ENCODE peak calls at places on chromosomes 6 and 20, in four cellular contexts. J is hepatocyte, S is brain microvascular endothelial cell, G is suprapubic skin. Z is an unnamed sample.

GRCh38 chr6:168418151-168418551 is 22.8 kb upstream of the SMOC2 start:
- DNase-seq in S (no peak), J (no peak), G (peak), Z (no peak)

GRCh38 chr20:34559311-34560140 is 1.0 kb downstream of the MAP1LC3A start:
- DNase-seq in S (no peak), G (no peak), J (no peak), Z (no peak)

GRCh38 chr6:2810092-2810671 is 31.5 kb downstream of the SERPINB1 start:
- DNase-seq in S (no peak), J (peak), G (no peak), Z (no peak)

GRCh38 chr20:56518999-56519398 is 5.5 kb upstream of the FAM209A start:
- DNase-seq in G (peak), S (no peak), J (no peak), Z (no peak)

GRCh38 chr6:170231496-170232185 is 59.2 kb downstream of the DLL1 start:
- DNase-seq in S (no peak), G (no peak), J (no peak), Z (no peak)

GRCh38 chr6:163260111-163260895 is 154.2 kb upstream of the QKI start:
- DNase-seq in G (no peak), S (peak), J (peak), Z (no peak)

GRCh38 chr6:83062225-83062624 is 3.4 kb downstream of the UBE3D start:
- DNase-seq in J (no peak), G (no peak), S (peak), Z (no peak)

GRCh38 chr6:109456283-109456583 is 661 bp upstream of the MICAL1 start:
- DNase-seq in S (no peak), G (no peak), J (no peak), Z (no peak)

DNA sequence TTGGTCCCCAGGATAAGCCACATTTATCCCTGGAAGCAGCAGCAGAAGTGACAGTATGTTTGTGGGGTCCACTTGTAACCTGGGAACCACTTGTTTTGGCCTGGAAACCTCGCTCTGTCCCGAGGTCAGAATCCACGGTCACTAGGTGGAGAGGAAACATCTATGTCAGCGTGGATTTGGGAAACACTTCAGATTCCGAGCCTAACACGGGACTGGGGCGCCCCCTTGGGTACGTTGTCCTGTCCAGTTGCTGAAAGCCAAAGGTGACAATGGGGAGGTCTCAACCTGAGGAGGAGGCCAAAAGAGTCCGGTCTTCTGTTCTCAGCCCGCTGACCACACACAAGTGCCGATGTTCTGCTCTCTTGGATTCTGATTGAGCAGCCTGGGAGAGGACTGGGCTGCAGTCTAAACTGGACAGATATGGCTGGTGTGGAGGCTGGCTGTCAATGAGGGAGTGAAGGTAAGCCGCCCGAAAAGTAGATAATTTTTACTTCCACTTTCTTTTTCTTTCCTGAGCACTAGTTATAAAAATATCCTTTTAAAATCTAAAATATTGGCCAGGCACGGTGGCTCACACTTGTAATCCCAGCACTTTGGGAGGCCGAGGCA is 4.9 kb upstream of the ZFP57 start:
- DNase-seq in S (no peak), G (no peak), J (no peak), Z (no peak)
- TF ChIP-seq CTCF in S (no peak), G (no peak), J (no peak), Z (no peak)

GRCh38 chr6:100462396-100462795 is 2.3 kb downstream of the SIM1 start:
- DNase-seq in G (no peak), S (no peak), J (no peak), Z (no peak)

GRCh38 chr6:100461920-100462295 is 2.8 kb downstream of the SIM1 start:
- DNase-seq in S (no peak), G (no peak), J (no peak), Z (no peak)

GRCh38 chr6:100459291-100459690 is 5.4 kb downstream of the SIM1 start:
- DNase-seq in J (no peak), S (no peak), G (no peak), Z (no peak)

GRCh38 chr6:100461273-100461919 is 3.3 kb downstream of the SIM1 start:
- DNase-seq in G (no peak), J (no peak), S (no peak), Z (no peak)

GRCh38 chr6:100460650-100461204 is 4.0 kb downstream of the SIM1 start:
- DNase-seq in G (no peak), S (no peak), J (no peak), Z (no peak)
- TF ChIP-seq CTCF in G (no peak), S (peak), J (no peak), Z (no peak)

GRCh38 chr20:50569864-50570836 is 60.0 kb downstream of the PTPN1 start:
- DNase-seq in J (no peak), S (peak), G (peak), Z (no peak)
- TF ChIP-seq CTCF in J (peak), S (peak), G (no peak), Z (no peak)

GRCh38 chr20:6765469-6766058 is 1.9 kb upstream of the BMP2 start:
- DNase-seq in G (no peak), J (peak), S (peak), Z (no peak)

GRCh38 chr20:6766433-6766832 is 1.1 kb upstream of the BMP2 start:
- DNase-seq in J (no peak), S (no peak), G (no peak), Z (no peak)

GRCh38 chr20:6767166-6767535 is 335 bp upstream of the BMP2 start:
- DNase-seq in J (no peak), S (no peak), G (no peak), Z (no peak)

GRCh38 chr20:6768228-6769185 is 1.0 kb downstream of the BMP2 start:
- DNase-seq in S (peak), G (no peak), J (peak), Z (no peak)

DNA sequence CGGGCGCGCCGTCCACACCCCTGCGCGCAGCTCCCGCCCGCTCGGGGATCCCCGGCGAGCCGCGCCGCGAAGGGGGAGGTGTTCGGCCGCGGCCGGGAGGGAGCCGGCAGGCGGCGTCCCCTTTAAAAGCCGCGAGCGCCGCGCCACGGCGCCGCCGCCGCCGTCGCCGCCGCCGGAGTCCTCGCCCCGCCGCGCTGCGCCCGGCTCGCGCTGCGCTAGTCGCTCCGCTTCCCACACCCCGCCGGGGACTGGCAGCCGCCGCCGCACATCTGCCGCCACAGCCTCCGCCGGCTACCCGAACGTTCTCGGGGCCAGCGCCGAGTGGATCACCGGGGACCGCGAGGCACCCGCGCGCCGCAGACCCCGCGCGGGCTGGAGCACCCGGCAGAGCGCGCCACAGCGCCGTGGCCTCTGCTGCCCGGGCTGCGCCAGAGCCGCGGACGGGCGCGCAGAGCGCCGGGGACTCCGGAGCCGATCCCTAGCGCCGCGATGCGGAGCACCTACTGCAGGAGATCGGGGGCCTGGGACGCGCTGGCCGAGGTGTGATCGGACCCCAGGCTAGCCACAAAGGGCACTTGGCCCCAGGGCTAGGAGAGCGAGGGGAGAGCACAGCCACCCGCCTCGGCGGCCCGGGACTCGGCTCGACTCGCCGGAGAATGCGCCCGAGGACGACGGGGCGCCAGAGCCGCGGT is at the start of gene BMP2:
- DNase-seq in G (peak), J (peak), S (peak), Z (no peak)
- TF ChIP-seq CTCF in G (no peak), J (peak), S (no peak), Z (no peak)

DNA sequence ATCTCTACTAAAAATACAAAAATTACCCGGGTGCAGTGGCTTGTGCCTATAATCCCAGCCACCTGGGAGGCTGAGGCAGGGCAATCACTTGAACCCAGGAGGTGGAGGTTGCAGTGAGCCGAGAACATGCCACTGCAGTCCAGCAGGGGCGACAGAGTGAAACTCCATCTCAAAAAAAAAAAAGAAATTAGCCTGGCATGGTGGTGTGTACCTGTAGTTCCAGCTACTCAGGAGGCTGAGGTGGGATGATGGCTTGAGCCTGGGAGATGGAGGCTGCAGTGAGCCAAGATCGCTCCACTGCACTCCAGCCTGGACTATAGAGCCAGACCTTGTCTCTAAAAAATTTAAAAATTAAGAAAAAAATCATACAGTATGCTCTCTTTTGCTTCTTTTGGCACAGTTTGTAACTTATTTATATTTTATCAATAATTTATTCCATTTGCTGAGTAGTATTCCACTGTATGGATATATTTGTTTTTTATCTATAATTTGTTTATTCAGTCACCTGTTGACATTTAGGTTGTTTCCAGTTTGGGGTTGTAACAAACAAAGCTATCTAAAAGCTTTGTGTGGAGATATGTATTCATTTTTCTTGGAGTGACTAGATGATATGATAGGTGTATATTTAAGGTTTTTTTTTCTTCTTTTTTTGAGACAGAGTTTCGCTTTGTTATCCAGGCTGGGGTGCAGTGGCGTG is 8.0 kb upstream of the MYBL2 start:
- DNase-seq in G (no peak), S (no peak), J (no peak), Z (no peak)
- TF ChIP-seq CTCF in G (no peak), S (peak), J (no peak), Z (no peak)

GRCh38 chr6:17103715-17104114 is 1.9 kb downstream of the STMND1 start:
- DNase-seq in G (no peak), J (no peak), S (no peak), Z (no peak)
- TF ChIP-seq CTCF in G (no peak), J (no peak), S (peak), Z (no peak)

GRCh38 chr6:149273318-149273717 is 44.2 kb upstream of the TAB2 start:
- DNase-seq in S (no peak), G (no peak), J (no peak), Z (no peak)
- TF ChIP-seq CTCF in S (no peak), G (no peak), J (no peak), Z (no peak)

Z was measured in omental fat pad.